ENCODE peak calls at places on chromosomes 13 and 19, in five cellular contexts. One of them, this sample, is unnamed.

GRCh38 chr13:92739306-92739818 is 487.2 kb upstream of the GPC6 start:
- DNase-seq in activated T-helper 2 cell treated with anti-CD3 and anti-CD28 coated beads, Interferon-gamma antibody, Interleukin-2, Interleukin-4, amounts not matched to agents 10 μg/mL and 5 μg/mL and 100 μg/mL, durations not matched to agents 14 hours and 24 hours and 36 hours: no peak
- DNase-seq in frontal cortex: no peak
- DNase-seq in small intestine: no peak
- DNase-seq in brain microvascular endothelial cell: no peak
- DNase-seq in this sample: no peak

GRCh38 chr13:43023244-43023931 is at the start of gene DNAJC15:
- DNase-seq in activated T-helper 2 cell treated with anti-CD3 and anti-CD28 coated beads, Interferon-gamma antibody, Interleukin-2, Interleukin-4, amounts not matched to agents 10 μg/mL and 5 μg/mL and 100 μg/mL, durations not matched to agents 14 hours and 24 hours and 36 hours: peak; percentile 77
- DNase-seq in frontal cortex: peak; percentile 39
- DNase-seq in small intestine: peak; percentile 97
- DNase-seq in brain microvascular endothelial cell: peak; percentile 87
- DNase-seq in this sample: peak; percentile 61

GRCh38 chr19:54431255-54431838 is 16.1 kb downstream of the TTYH1 start:
- DNase-seq in activated T-helper 2 cell treated with anti-CD3 and anti-CD28 coated beads, Interferon-gamma antibody, Interleukin-2, Interleukin-4, amounts not matched to agents 10 μg/mL and 5 μg/mL and 100 μg/mL, durations not matched to agents 14 hours and 24 hours and 36 hours: no peak
- DNase-seq in frontal cortex: no peak
- DNase-seq in small intestine: no peak
- DNase-seq in brain microvascular endothelial cell: peak; percentile 16
- DNase-seq in this sample: peak; percentile 41

GRCh38 chr19:52991021-52991420 is 22.7 kb upstream of the ERVV-1 start:
- DNase-seq in activated T-helper 2 cell treated with anti-CD3 and anti-CD28 coated beads, Interferon-gamma antibody, Interleukin-2, Interleukin-4, amounts not matched to agents 10 μg/mL and 5 μg/mL and 100 μg/mL, durations not matched to agents 14 hours and 24 hours and 36 hours: no peak
- DNase-seq in frontal cortex: no peak
- DNase-seq in small intestine: no peak
- DNase-seq in brain microvascular endothelial cell: peak; percentile 20
- DNase-seq in this sample: no peak

GRCh38 chr19:30049844-30050667 is 108.0 kb downstream of the URI1 start:
- DNase-seq in activated T-helper 2 cell treated with anti-CD3 and anti-CD28 coated beads, Interferon-gamma antibody, Interleukin-2, Interleukin-4, amounts not matched to agents 10 μg/mL and 5 μg/mL and 100 μg/mL, durations not matched to agents 14 hours and 24 hours and 36 hours: no peak
- DNase-seq in frontal cortex: no peak
- DNase-seq in small intestine: no peak
- DNase-seq in brain microvascular endothelial cell: no peak
- DNase-seq in this sample: no peak

GRCh38 chr19:23560051-23560450 is 127.0 kb downstream of the ZNF675 start:
- DNase-seq in activated T-helper 2 cell treated with anti-CD3 and anti-CD28 coated beads, Interferon-gamma antibody, Interleukin-2, Interleukin-4, amounts not matched to agents 10 μg/mL and 5 μg/mL and 100 μg/mL, durations not matched to agents 14 hours and 24 hours and 36 hours: no peak
- DNase-seq in frontal cortex: no peak
- DNase-seq in small intestine: no peak
- DNase-seq in brain microvascular endothelial cell: no peak
- DNase-seq in this sample: no peak

GRCh38 chr19:14271830-14272229 is 65.9 kb upstream of the ADGRL1 start:
- DNase-seq in activated T-helper 2 cell treated with anti-CD3 and anti-CD28 coated beads, Interferon-gamma antibody, Interleukin-2, Interleukin-4, amounts not matched to agents 10 μg/mL and 5 μg/mL and 100 μg/mL, durations not matched to agents 14 hours and 24 hours and 36 hours: no peak
- DNase-seq in frontal cortex: no peak
- DNase-seq in small intestine: no peak
- DNase-seq in brain microvascular endothelial cell: no peak
- DNase-seq in this sample: no peak

GRCh38 chr13:96982672-96983071 is 11.6 kb downstream of the OXGR1 start:
- DNase-seq in activated T-helper 2 cell treated with anti-CD3 and anti-CD28 coated beads, Interferon-gamma antibody, Interleukin-2, Interleukin-4, amounts not matched to agents 10 μg/mL and 5 μg/mL and 100 μg/mL, durations not matched to agents 14 hours and 24 hours and 36 hours: no peak
- DNase-seq in frontal cortex: no peak
- DNase-seq in small intestine: no peak
- DNase-seq in brain microvascular endothelial cell: peak; percentile 6
- DNase-seq in this sample: no peak

GRCh38 chr13:105937451-105937850 is 598.0 kb downstream of the EFNB2 start:
- DNase-seq in activated T-helper 2 cell treated with anti-CD3 and anti-CD28 coated beads, Interferon-gamma antibody, Interleukin-2, Interleukin-4, amounts not matched to agents 10 μg/mL and 5 μg/mL and 100 μg/mL, durations not matched to agents 14 hours and 24 hours and 36 hours: no peak
- DNase-seq in frontal cortex: no peak
- DNase-seq in small intestine: no peak
- DNase-seq in brain microvascular endothelial cell: no peak
- DNase-seq in this sample: no peak

GRCh38 chr19:36100476-36100875 is 10.5 kb upstream of the OVOL3 start:
- DNase-seq in activated T-helper 2 cell treated with anti-CD3 and anti-CD28 coated beads, Interferon-gamma antibody, Interleukin-2, Interleukin-4, amounts not matched to agents 10 μg/mL and 5 μg/mL and 100 μg/mL, durations not matched to agents 14 hours and 24 hours and 36 hours: no peak
- DNase-seq in frontal cortex: no peak
- DNase-seq in small intestine: no peak
- DNase-seq in brain microvascular endothelial cell: no peak
- DNase-seq in this sample: no peak

GRCh38 chr19:6047256-6047655 is 63.0 kb downstream of the RFX2 start:
- DNase-seq in activated T-helper 2 cell treated with anti-CD3 and anti-CD28 coated beads, Interferon-gamma antibody, Interleukin-2, Interleukin-4, amounts not matched to agents 10 μg/mL and 5 μg/mL and 100 μg/mL, durations not matched to agents 14 hours and 24 hours and 36 hours: no peak
- DNase-seq in frontal cortex: no peak
- DNase-seq in small intestine: no peak
- DNase-seq in brain microvascular endothelial cell: no peak
- DNase-seq in this sample: no peak

GRCh38 chr13:27622102-27622820 is 569 bp downstream of the POLR1D start:
- DNase-seq in activated T-helper 2 cell treated with anti-CD3 and anti-CD28 coated beads, Interferon-gamma antibody, Interleukin-2, Interleukin-4, amounts not matched to agents 10 μg/mL and 5 μg/mL and 100 μg/mL, durations not matched to agents 14 hours and 24 hours and 36 hours: no peak
- DNase-seq in frontal cortex: no peak
- DNase-seq in small intestine: no peak
- DNase-seq in brain microvascular endothelial cell: no peak
- DNase-seq in this sample: peak; percentile 88

GRCh38 chr13:39913928-39914327 is 258.5 kb downstream of the COG6 start:
- DNase-seq in activated T-helper 2 cell treated with anti-CD3 and anti-CD28 coated beads, Interferon-gamma antibody, Interleukin-2, Interleukin-4, amounts not matched to agents 10 μg/mL and 5 μg/mL and 100 μg/mL, durations not matched to agents 14 hours and 24 hours and 36 hours: no peak
- DNase-seq in frontal cortex: no peak
- DNase-seq in small intestine: no peak
- DNase-seq in brain microvascular endothelial cell: peak; percentile 59
- DNase-seq in this sample: no peak

GRCh38 chr19:8794823-8795222 is 37.3 kb downstream of the ZNF558 start:
- DNase-seq in activated T-helper 2 cell treated with anti-CD3 and anti-CD28 coated beads, Interferon-gamma antibody, Interleukin-2, Interleukin-4, amounts not matched to agents 10 μg/mL and 5 μg/mL and 100 μg/mL, durations not matched to agents 14 hours and 24 hours and 36 hours: no peak
- DNase-seq in frontal cortex: no peak
- DNase-seq in small intestine: no peak
- DNase-seq in brain microvascular endothelial cell: no peak
- DNase-seq in this sample: no peak

GRCh38 chr13:101706651-101707050 is 254.2 kb downstream of the ITGBL1 start:
- DNase-seq in activated T-helper 2 cell treated with anti-CD3 and anti-CD28 coated beads, Interferon-gamma antibody, Interleukin-2, Interleukin-4, amounts not matched to agents 10 μg/mL and 5 μg/mL and 100 μg/mL, durations not matched to agents 14 hours and 24 hours and 36 hours: no peak
- DNase-seq in frontal cortex: no peak
- DNase-seq in small intestine: no peak
- DNase-seq in brain microvascular endothelial cell: peak; percentile 84
- DNase-seq in this sample: peak; percentile 7

GRCh38 chr19:518292-519231 is 11.3 kb downstream of the TPGS1 start:
- DNase-seq in activated T-helper 2 cell treated with anti-CD3 and anti-CD28 coated beads, Interferon-gamma antibody, Interleukin-2, Interleukin-4, amounts not matched to agents 10 μg/mL and 5 μg/mL and 100 μg/mL, durations not matched to agents 14 hours and 24 hours and 36 hours: no peak
- DNase-seq in frontal cortex: no peak
- DNase-seq in small intestine: peak; percentile 46
- DNase-seq in brain microvascular endothelial cell: no peak
- DNase-seq in this sample: no peak

GRCh38 chr13:46288570-46289259 is 77.0 kb downstream of the LRRC63 start:
- DNase-seq in activated T-helper 2 cell treated with anti-CD3 and anti-CD28 coated beads, Interferon-gamma antibody, Interleukin-2, Interleukin-4, amounts not matched to agents 10 μg/mL and 5 μg/mL and 100 μg/mL, durations not matched to agents 14 hours and 24 hours and 36 hours: no peak
- DNase-seq in frontal cortex: no peak
- DNase-seq in small intestine: peak; percentile 40
- DNase-seq in brain microvascular endothelial cell: peak; percentile 36
- DNase-seq in this sample: peak; percentile 68

GRCh38 chr13:101291216-101291615 is 125.1 kb downstream of the NALCN start:
- DNase-seq in activated T-helper 2 cell treated with anti-CD3 and anti-CD28 coated beads, Interferon-gamma antibody, Interleukin-2, Interleukin-4, amounts not matched to agents 10 μg/mL and 5 μg/mL and 100 μg/mL, durations not matched to agents 14 hours and 24 hours and 36 hours: no peak
- DNase-seq in frontal cortex: no peak
- DNase-seq in small intestine: no peak
- DNase-seq in brain microvascular endothelial cell: no peak
- DNase-seq in this sample: no peak